ENCODE peak calls at places on chromosomes 6 and 20, in five cellular contexts. Z is mesothelial cell of epicardium; C is sciatic nerve; F is CD4-positive, alpha-beta T cell; N is PC-9. I is an unnamed sample.

GRCh38 chr6:107323133-107323785 is 136.1 kb downstream of the PDSS2 start:
- DNase-seq in C (no peak), Z (no peak), F (no peak), N (no peak), I (no peak)

GRCh38 chr6:90420495-90420894 is 123.9 kb upstream of the BACH2 start:
- DNase-seq in Z (no peak), N (no peak), F (no peak), C (no peak), I (no peak)

GRCh38 chr6:37636112-37636511 is 61.6 kb downstream of the MDGA1 start:
- DNase-seq in Z (no peak), N (no peak), C (no peak), F (no peak), I (no peak)

GRCh38 chr6:170209354-170210025 is 81.4 kb downstream of the DLL1 start:
- DNase-seq in F (no peak), Z (no peak), N (no peak), C (no peak), I (peak)

GRCh38 chr20:47878601-47879004 is 93.3 kb upstream of the SULF2 start:
- DNase-seq in F (no peak), N (peak), C (no peak), Z (no peak), I (no peak)

GRCh38 chr6:2259002-2259494 is 13.6 kb upstream of the GMDS start:
- DNase-seq in F (no peak), Z (no peak), C (no peak), N (no peak), I (no peak)

GRCh38 chr20:33884633-33885032 is 73.5 kb downstream of the CHMP4B start:
- DNase-seq in F (no peak), Z (no peak), N (no peak), C (no peak), I (no peak)

GRCh38 chr20:20665200-20665599 is 47.2 kb downstream of the RALGAPA2 start:
- DNase-seq in C (no peak), Z (no peak), N (no peak), F (no peak), I (no peak)

GRCh38 chr6:3334579-3334978 is 75.8 kb downstream of the PSMG4 start:
- DNase-seq in C (no peak), N (no peak), F (no peak), Z (no peak), I (peak)

GRCh38 chr20:2814587-2815051 is at the start of gene C20orf141:
- DNase-seq in C (no peak), F (no peak), N (peak), Z (no peak), I (no peak)

GRCh38 chr6:16154904-16155303 is 26.0 kb downstream of the MYLIP start:
- DNase-seq in F (no peak), Z (no peak), C (peak), N (no peak), I (no peak)

GRCh38 chr20:44392776-44393607 is 37.5 kb downstream of the HNF4A start:
- DNase-seq in Z (no peak), C (no peak), F (no peak), N (no peak), I (no peak)

GRCh38 chr6:71080793-71081192 is 123.9 kb upstream of the B3GAT2 start:
- DNase-seq in F (no peak), Z (no peak), N (no peak), C (no peak), I (no peak)

GRCh38 chr6:143775326-143775725 is 67.8 kb upstream of the LTV1 start:
- DNase-seq in N (no peak), F (no peak), C (no peak), Z (no peak), I (no peak)

GRCh38 chr6:143449731-143450452 is 603 bp downstream of the ADAT2 start:
- DNase-seq in F (peak), C (no peak), Z (no peak), N (peak), I (peak)

I was measured in upper lobe of left lung.